ENCODE peak calls at places on chromosomes 3 and 15, in five cellular contexts. D is WTC11, L is chondrocyte, Q is GM20000, M is breast epithelium. R is an unnamed sample.
A peak's percentile ranks its signal among the peaks of the same experiment; 100 is the strongest.

GRCh38 chr3:196902296-196902695 is 34.6 kb downstream of the SENP5 start:
- DNase-seq in D (no peak), L (no peak), Q (no peak), M (no peak), R (no peak)

GRCh38 chr3:175208316-175208715 is 349.2 kb downstream of the NAALADL2 start:
- DNase-seq in D (no peak), L (no peak), Q (no peak), M (no peak), R (no peak)

GRCh38 chr3:73511555-73511954 is 113.2 kb downstream of the PDZRN3 start:
- DNase-seq in D (no peak), L (no peak), Q (no peak), M (no peak), R (no peak)

GRCh38 chr3:187999821-188000220 is 154.1 kb upstream of the LPP start:
- DNase-seq in D (no peak), L (no peak), Q (no peak), M (no peak), R (no peak)

GRCh38 chr15:52663895-52664294 is 15.3 kb downstream of the ATOSA start:
- DNase-seq in D (no peak), L (no peak), Q (no peak), M (no peak), R (no peak)

GRCh38 chr3:23804441-23805227 is 1.1 kb upstream of the UBE2E1 start:
- DNase-seq in D (no peak), L (no peak), Q (no peak), M (no peak), R (no peak)

GRCh38 chr3:29186982-29187718 is 93.7 kb upstream of the RBMS3 start:
- DNase-seq in D (no peak), L (no peak), Q (no peak), M (no peak), R (no peak)

GRCh38 chr3:2792432-2792831 is 317.7 kb downstream of the IL5RA start:
- DNase-seq in D (no peak), L (no peak), Q (no peak), M (no peak), R (no peak)

GRCh38 chr3:61846488-61846887 is 285.1 kb downstream of the PTPRG start:
- DNase-seq in D (no peak), L (no peak), Q (no peak), M (no peak), R (no peak)

GRCh38 chr3:16865335-16865734 is 19.4 kb upstream of the PLCL2 start:
- DNase-seq in D (no peak), L (no peak), Q (no peak), M (no peak), R (no peak)

GRCh38 chr3:190180268-190180667 is 59.6 kb upstream of the P3H2 start:
- DNase-seq in D (no peak), L (no peak), Q (no peak), M (no peak), R (no peak)

GRCh38 chr3:149055575-149055974 is 30.8 kb downstream of the HLTF start:
- DNase-seq in D (no peak), L (no peak), Q (no peak), M (no peak), R (no peak)

GRCh38 chr3:4492240-4493007 is 724 bp upstream of the ITPR1 start:
- DNase-seq in D (peak; percentile 55), L (no peak), Q (no peak), M (peak; percentile 63), R (no peak)

GRCh38 chr3:12303532-12303931 is 14.7 kb downstream of the PPARG start:
- DNase-seq in D (no peak), L (no peak), Q (no peak), M (no peak), R (no peak)

GRCh38 chr3:162769559-162769958 is 1273.0 kb downstream of the OTOL1 start:
- DNase-seq in D (no peak), L (no peak), Q (no peak), M (no peak), R (no peak)

GRCh38 chr3:11774296-11774877 is 72.3 kb downstream of the TAMM41 start:
- DNase-seq in D (peak; percentile 68), L (no peak), Q (no peak), M (peak; percentile 58), R (no peak)

GRCh38 chr3:159130108-159130507 is 328.3 kb downstream of the MFSD1 start:
- DNase-seq in D (peak; percentile 56), L (no peak), Q (no peak), M (no peak), R (no peak)
- TF ChIP-seq CTCF in D (peak; percentile 30), L (peak; percentile 32), Q (peak; percentile 43), M (no peak), R (no peak)

GRCh38 chr15:100703032-100703578 is 100.7 kb downstream of the ASB7 start:
- DNase-seq in D (no peak), L (no peak), Q (peak; percentile 72), M (peak; percentile 7), R (no peak)
- TF ChIP-seq CTCF in D (no peak), L (no peak), Q (no peak), M (no peak), R (no peak)

GRCh38 chr15:70466895-70467529 is 296.3 kb downstream of the UACA start:
- DNase-seq in D (peak; percentile 54), L (peak; percentile 42), Q (peak; percentile 69), M (no peak), R (no peak)

GRCh38 chr15:70471517-70471916 is 291.8 kb downstream of the UACA start:
- DNase-seq in D (no peak), L (no peak), Q (no peak), M (no peak), R (no peak)

GRCh38 chr15:70469182-70469581 is 294.2 kb downstream of the UACA start:
- DNase-seq in D (no peak), L (peak; percentile 35), Q (no peak), M (no peak), R (no peak)

GRCh38 chr15:70470556-70471191 is 292.7 kb downstream of the UACA start:
- DNase-seq in D (no peak), L (peak; percentile 52), Q (no peak), M (no peak), R (no peak)

DNA sequence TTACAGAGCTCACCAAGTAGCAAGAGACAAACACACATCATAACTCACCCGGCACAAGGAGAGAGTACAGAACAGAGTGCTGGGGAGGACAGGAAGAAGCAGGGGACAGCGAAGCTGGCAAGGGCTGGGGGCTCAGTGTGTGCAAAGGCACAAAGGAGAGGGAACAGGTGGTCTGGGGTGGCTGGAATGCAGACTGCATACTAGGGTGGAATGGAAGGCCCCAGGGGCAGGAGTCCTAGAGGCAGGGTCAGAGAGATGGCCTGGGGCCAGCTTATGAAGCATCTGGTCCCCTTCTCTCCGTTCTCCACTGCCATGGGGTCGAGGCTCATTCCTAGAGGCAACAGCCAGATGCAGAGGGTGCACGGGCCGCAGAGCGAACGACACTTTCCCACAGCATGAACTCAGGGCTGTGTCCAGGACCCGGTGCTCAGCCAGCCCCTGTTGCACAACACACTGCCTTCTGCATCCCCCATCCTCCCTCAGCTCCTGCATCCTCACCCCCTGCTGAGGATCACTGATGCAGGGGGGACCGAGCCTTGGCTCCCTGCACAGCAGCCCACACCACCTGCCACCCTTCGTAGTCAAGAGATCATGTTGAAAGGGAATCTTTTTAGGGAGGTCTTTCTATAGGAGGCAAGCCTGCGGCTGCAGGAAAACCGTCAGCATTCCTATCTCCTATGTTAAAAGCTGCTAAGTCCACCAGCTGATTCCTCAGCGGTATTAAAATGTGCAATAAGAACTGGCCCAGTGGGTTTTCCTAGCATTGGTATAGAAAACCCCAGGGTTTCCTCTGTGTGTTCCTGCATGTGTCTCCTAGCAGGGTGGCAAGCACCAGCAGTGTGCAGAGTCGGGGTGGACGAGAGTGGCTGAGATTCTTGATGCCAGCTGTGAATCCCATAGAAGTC is 293.5 kb downstream of the UACA start:
- DNase-seq in D (no peak), L (peak; percentile 62), Q (no peak), M (peak; percentile 10), R (no peak)
- TF ChIP-seq CTCF in D (no peak), L (no peak), Q (no peak), M (no peak), R (no peak)

GRCh38 chr3:46995901-46996562 is 16.6 kb downstream of the NBEAL2 start:
- DNase-seq in D (no peak), L (peak; percentile 87), Q (no peak), M (no peak), R (no peak)
- TF ChIP-seq CTCF in D (no peak), L (no peak), Q (no peak), M (no peak), R (no peak)

GRCh38 chr15:34618073-34618472 is 34.6 kb upstream of the GOLGA8B start:
- DNase-seq in D (no peak), L (no peak), Q (no peak), M (no peak), R (no peak)

GRCh38 chr15:34620122-34620521 is 36.7 kb upstream of the GOLGA8B start:
- DNase-seq in D (no peak), L (no peak), Q (no peak), M (no peak), R (no peak)

GRCh38 chr15:34619151-34619550 is 35.7 kb upstream of the GOLGA8B start:
- DNase-seq in D (no peak), L (no peak), Q (no peak), M (no peak), R (no peak)

GRCh38 chr15:34613997-34614396 is 30.5 kb upstream of the GOLGA8B start:
- DNase-seq in D (no peak), L (no peak), Q (no peak), M (no peak), R (no peak)

GRCh38 chr15:34616613-34617012 is 33.2 kb upstream of the GOLGA8B start:
- DNase-seq in D (no peak), L (no peak), Q (no peak), M (no peak), R (no peak)
- TF ChIP-seq CTCF in D (no peak), L (peak; percentile 75), Q (no peak), M (no peak), R (no peak)

GRCh38 chr15:29652595-29652994 is 169.7 kb downstream of the TJP1 start:
- DNase-seq in D (no peak), L (no peak), Q (no peak), M (no peak), R (no peak)

GRCh38 chr15:29651476-29652072 is 170.7 kb downstream of the TJP1 start:
- DNase-seq in D (peak; percentile 34), L (no peak), Q (no peak), M (no peak), R (no peak)

GRCh38 chr15:29656636-29657475 is 165.4 kb downstream of the TJP1 start:
- DNase-seq in D (peak; percentile 83), L (no peak), Q (no peak), M (no peak), R (peak; percentile 77)
- TF ChIP-seq CTCF in D (no peak), L (peak; percentile 78), Q (no peak), M (no peak), R (no peak)

GRCh38 chr15:95401586-95401985 is 928.9 kb upstream of the NR2F2 start:
- DNase-seq in D (no peak), L (no peak), Q (no peak), M (no peak), R (no peak)
- TF ChIP-seq CTCF in D (no peak), L (no peak), Q (no peak), M (no peak), R (no peak)

R was measured in mesothelial cell of epicardium.